ENCODE peak calls at places on chromosomes 5 and 9, in nine cellular contexts. One of them, this sample, is unnamed.

GRCh38 chr5:150448960-150449490 is 514 bp downstream of the RPS14 start:
- DNase-seq in GM23248: peak; percentile 63
- DNase-seq in uterus: no peak
- DNase-seq in CD8-positive, alpha-beta T cell: no peak
- DNase-seq in A673: no peak
- DNase-seq in tibial artery: no peak
- DNase-seq in Panc1: no peak
- DNase-seq in psoas muscle: no peak
- DNase-seq in heart right ventricle: no peak
- DNase-seq in this sample: peak; percentile 40

GRCh38 chr5:172569862-172570558 is 71.1 kb upstream of the NEURL1B start:
- DNase-seq in GM23248: no peak
- DNase-seq in uterus: no peak
- DNase-seq in CD8-positive, alpha-beta T cell: no peak
- DNase-seq in A673: no peak
- DNase-seq in tibial artery: no peak
- DNase-seq in Panc1: no peak
- DNase-seq in psoas muscle: no peak
- DNase-seq in heart right ventricle: no peak
- DNase-seq in this sample: no peak

GRCh38 chr5:10351199-10351881 is 2.2 kb upstream of the MARCHF6 start:
- DNase-seq in GM23248: peak; percentile 55
- DNase-seq in uterus: no peak
- DNase-seq in CD8-positive, alpha-beta T cell: no peak
- DNase-seq in A673: peak; percentile 54
- DNase-seq in tibial artery: peak; percentile 29
- DNase-seq in Panc1: no peak
- DNase-seq in psoas muscle: no peak
- DNase-seq in heart right ventricle: peak; percentile 57
- DNase-seq in this sample: no peak

GRCh38 chr5:164048527-164048926 is 543.1 kb downstream of the MAT2B start:
- DNase-seq in GM23248: no peak
- DNase-seq in uterus: no peak
- DNase-seq in CD8-positive, alpha-beta T cell: no peak
- DNase-seq in A673: no peak
- DNase-seq in tibial artery: no peak
- DNase-seq in Panc1: no peak
- DNase-seq in psoas muscle: no peak
- DNase-seq in heart right ventricle: no peak
- DNase-seq in this sample: no peak

GRCh38 chr5:14158890-14159666 is 15.9 kb downstream of the TRIO start:
- DNase-seq in GM23248: no peak
- DNase-seq in uterus: no peak
- DNase-seq in CD8-positive, alpha-beta T cell: no peak
- DNase-seq in A673: no peak
- DNase-seq in tibial artery: no peak
- DNase-seq in Panc1: no peak
- DNase-seq in psoas muscle: no peak
- DNase-seq in heart right ventricle: no peak
- DNase-seq in this sample: no peak

GRCh38 chr5:135005076-135005475 is 29.0 kb downstream of the PITX1 start:
- DNase-seq in GM23248: no peak
- DNase-seq in uterus: no peak
- DNase-seq in CD8-positive, alpha-beta T cell: no peak
- DNase-seq in A673: no peak
- DNase-seq in tibial artery: no peak
- DNase-seq in Panc1: no peak
- DNase-seq in psoas muscle: no peak
- DNase-seq in heart right ventricle: no peak
- DNase-seq in this sample: no peak

GRCh38 chr5:146203872-146204192 is 427 bp downstream of the RBM27 start:
- DNase-seq in GM23248: no peak
- DNase-seq in uterus: no peak
- DNase-seq in CD8-positive, alpha-beta T cell: peak; percentile 51
- DNase-seq in A673: no peak
- DNase-seq in tibial artery: no peak
- DNase-seq in Panc1: no peak
- DNase-seq in psoas muscle: no peak
- DNase-seq in heart right ventricle: no peak
- DNase-seq in this sample: no peak

GRCh38 chr5:116944171-116944570 is 369.5 kb upstream of the SEMA6A start:
- DNase-seq in GM23248: no peak
- DNase-seq in uterus: no peak
- DNase-seq in CD8-positive, alpha-beta T cell: no peak
- DNase-seq in A673: peak; percentile 40
- DNase-seq in tibial artery: no peak
- DNase-seq in Panc1: no peak
- DNase-seq in psoas muscle: no peak
- DNase-seq in heart right ventricle: no peak
- DNase-seq in this sample: no peak

GRCh38 chr5:52838306-52839015 is 50.7 kb downstream of the ITGA1 start:
- DNase-seq in GM23248: peak; percentile 31
- DNase-seq in uterus: no peak
- DNase-seq in CD8-positive, alpha-beta T cell: no peak
- DNase-seq in A673: no peak
- DNase-seq in tibial artery: peak; percentile 66
- DNase-seq in Panc1: no peak
- DNase-seq in psoas muscle: no peak
- DNase-seq in heart right ventricle: no peak
- DNase-seq in this sample: no peak

GRCh38 chr9:22425551-22425950 is 21.1 kb upstream of the DMRTA1 start:
- DNase-seq in GM23248: no peak
- DNase-seq in uterus: no peak
- DNase-seq in CD8-positive, alpha-beta T cell: no peak
- DNase-seq in A673: no peak
- DNase-seq in tibial artery: no peak
- DNase-seq in Panc1: no peak
- DNase-seq in psoas muscle: no peak
- DNase-seq in heart right ventricle: no peak
- DNase-seq in this sample: no peak

GRCh38 chr9:133536080-133536479 is 1.6 kb downstream of the ADAMTSL2 start:
- DNase-seq in GM23248: no peak
- DNase-seq in uterus: no peak
- DNase-seq in CD8-positive, alpha-beta T cell: no peak
- DNase-seq in A673: no peak
- DNase-seq in tibial artery: no peak
- DNase-seq in Panc1: no peak
- DNase-seq in psoas muscle: no peak
- DNase-seq in heart right ventricle: no peak
- DNase-seq in this sample: no peak

GRCh38 chr9:69773258-69773657 is 13.4 kb upstream of the PTAR1 start:
- DNase-seq in GM23248: no peak
- DNase-seq in uterus: no peak
- DNase-seq in CD8-positive, alpha-beta T cell: no peak
- DNase-seq in A673: no peak
- DNase-seq in tibial artery: no peak
- DNase-seq in Panc1: no peak
- DNase-seq in psoas muscle: no peak
- DNase-seq in heart right ventricle: no peak
- DNase-seq in this sample: no peak

GRCh38 chr5:68348447-68349222 is 133.1 kb downstream of the PIK3R1 start:
- DNase-seq in GM23248: no peak
- DNase-seq in uterus: no peak
- DNase-seq in CD8-positive, alpha-beta T cell: no peak
- DNase-seq in A673: no peak
- DNase-seq in tibial artery: no peak
- DNase-seq in Panc1: no peak
- DNase-seq in psoas muscle: no peak
- DNase-seq in heart right ventricle: peak; percentile 29
- DNase-seq in this sample: no peak

GRCh38 chr5:13328316-13328715 is 616.2 kb downstream of the DNAH5 start:
- DNase-seq in GM23248: peak; percentile 29
- DNase-seq in uterus: no peak
- DNase-seq in CD8-positive, alpha-beta T cell: no peak
- DNase-seq in A673: no peak
- DNase-seq in tibial artery: no peak
- DNase-seq in Panc1: no peak
- DNase-seq in psoas muscle: no peak
- DNase-seq in heart right ventricle: no peak
- DNase-seq in this sample: no peak

DNA sequence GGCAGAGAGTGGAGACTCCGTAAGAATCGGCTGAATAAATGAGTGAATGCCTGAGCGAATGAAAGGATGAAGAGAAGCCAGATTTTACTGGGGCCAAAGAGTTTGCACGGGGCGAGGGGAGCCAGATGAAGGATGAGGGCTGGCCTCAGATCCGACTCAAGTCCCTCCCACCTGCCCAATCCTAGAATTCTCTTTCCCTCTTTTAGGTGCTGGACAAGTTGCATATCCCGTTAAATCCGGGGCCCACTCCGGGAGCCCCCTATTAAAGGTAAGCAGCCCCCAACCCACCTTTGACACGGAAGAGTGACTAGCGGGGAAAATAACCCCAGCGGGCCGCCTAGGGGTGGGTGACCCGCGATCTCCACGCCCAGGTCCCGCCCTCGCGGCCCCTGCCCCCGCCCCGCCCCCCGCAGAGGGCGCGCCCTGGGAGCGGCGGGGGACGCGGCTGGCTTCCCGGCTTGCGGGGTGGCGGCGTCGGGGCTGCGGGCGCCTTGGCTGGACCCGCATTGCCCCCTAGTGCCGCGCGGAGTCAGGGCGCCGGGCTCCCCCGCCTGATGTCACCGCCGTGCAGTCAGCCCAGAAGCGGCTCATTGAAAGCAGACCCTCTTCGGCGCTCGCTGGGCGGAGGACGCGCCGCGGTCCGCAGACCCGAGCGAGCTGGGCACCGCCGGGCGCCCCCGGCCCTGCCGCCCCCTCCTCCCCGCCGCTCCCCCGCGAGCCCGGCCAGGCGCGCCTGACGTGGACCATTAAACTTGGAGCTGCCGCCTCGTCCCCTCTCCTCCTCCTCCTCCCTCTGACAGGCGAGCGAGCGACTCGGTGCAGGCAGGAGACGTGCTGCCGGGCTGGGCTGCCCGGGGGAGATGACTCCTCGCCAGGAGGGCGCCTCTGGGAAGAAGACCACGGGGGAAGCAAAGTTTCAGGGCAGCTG is at the start of gene ADRA1B:
- DNase-seq in GM23248: peak; percentile 89
- DNase-seq in uterus: peak; percentile 82
- DNase-seq in CD8-positive, alpha-beta T cell: peak; percentile 33
- DNase-seq in A673: peak; percentile 37
- DNase-seq in tibial artery: peak; percentile 89
- DNase-seq in Panc1: no peak
- DNase-seq in psoas muscle: peak; percentile 77
- DNase-seq in heart right ventricle: peak; percentile 62
- DNase-seq in this sample: no peak
- H3K27me3 ChIP-seq in GM23248: no peaks in the 10 kb centered on the region
- H3K27me3 ChIP-seq in uterus: no peaks in the 10 kb centered on the region
- H3K27me3 ChIP-seq in CD8-positive, alpha-beta T cell: peaks cover 7% of the 10 kb centered on the region
- H3K27me3 ChIP-seq in A673: peaks cover 81% of the 10 kb centered on the region
- H3K27me3 ChIP-seq in tibial artery: no peaks in the 10 kb centered on the region
- H3K27me3 ChIP-seq in Panc1: no peaks in the 10 kb centered on the region
- H3K27me3 ChIP-seq in psoas muscle: no peaks in the 10 kb centered on the region
- H3K27me3 ChIP-seq in heart right ventricle: peaks cover 59% of the 10 kb centered on the region
- H3K27me3 ChIP-seq in this sample: peaks cover 24% of the 10 kb centered on the region

GRCh38 chr9:136028760-136029470 is 66.2 kb downstream of the NACC2 start:
- DNase-seq in GM23248: no peak
- DNase-seq in uterus: peak; percentile 13
- DNase-seq in CD8-positive, alpha-beta T cell: no peak
- DNase-seq in A673: no peak
- DNase-seq in tibial artery: no peak
- DNase-seq in Panc1: no peak
- DNase-seq in psoas muscle: peak; percentile 7
- DNase-seq in heart right ventricle: no peak
- DNase-seq in this sample: no peak
- H3K4me3 ChIP-seq in GM23248: no peak overlapping the region
- H3K4me3 ChIP-seq in uterus: no peak overlapping the region
- H3K4me3 ChIP-seq in CD8-positive, alpha-beta T cell: no peak overlapping the region
- H3K4me3 ChIP-seq in A673: no peak overlapping the region
- H3K4me3 ChIP-seq in tibial artery: no peak overlapping the region
- H3K4me3 ChIP-seq in Panc1: no peak overlapping the region
- H3K4me3 ChIP-seq in psoas muscle: no peak overlapping the region
- H3K4me3 ChIP-seq in heart right ventricle: no peak overlapping the region
- H3K4me3 ChIP-seq in this sample: no peak overlapping the region

GRCh38 chr9:128768581-128768980 is 3.1 kb downstream of the ZER1 start:
- DNase-seq in GM23248: no peak
- DNase-seq in uterus: no peak
- DNase-seq in CD8-positive, alpha-beta T cell: no peak
- DNase-seq in A673: no peak
- DNase-seq in tibial artery: no peak
- DNase-seq in Panc1: no peak
- DNase-seq in psoas muscle: no peak
- DNase-seq in heart right ventricle: no peak
- DNase-seq in this sample: no peak

GRCh38 chr9:128773049-128773448 is 1.3 kb upstream of the ZER1 start:
- DNase-seq in GM23248: no peak
- DNase-seq in uterus: no peak
- DNase-seq in CD8-positive, alpha-beta T cell: no peak
- DNase-seq in A673: no peak
- DNase-seq in tibial artery: no peak
- DNase-seq in Panc1: no peak
- DNase-seq in psoas muscle: no peak
- DNase-seq in heart right ventricle: no peak
- DNase-seq in this sample: no peak

GRCh38 chr9:128771094-128771721 is 519 bp downstream of the ZER1 start:
- DNase-seq in GM23248: peak; percentile 64
- DNase-seq in uterus: no peak
- DNase-seq in CD8-positive, alpha-beta T cell: peak; percentile 28
- DNase-seq in A673: no peak
- DNase-seq in tibial artery: no peak
- DNase-seq in Panc1: no peak
- DNase-seq in psoas muscle: no peak
- DNase-seq in heart right ventricle: no peak
- DNase-seq in this sample: peak; percentile 7

GRCh38 chr9:128771745-128772519 is at the start of gene ZER1:
- DNase-seq in GM23248: peak; percentile 98
- DNase-seq in uterus: peak; percentile 91
- DNase-seq in CD8-positive, alpha-beta T cell: peak; percentile 94
- DNase-seq in A673: peak; percentile 95
- DNase-seq in tibial artery: peak; percentile 93
- DNase-seq in Panc1: no peak
- DNase-seq in psoas muscle: peak; percentile 95
- DNase-seq in heart right ventricle: peak; percentile 91
- DNase-seq in this sample: peak; percentile 94

DNA sequence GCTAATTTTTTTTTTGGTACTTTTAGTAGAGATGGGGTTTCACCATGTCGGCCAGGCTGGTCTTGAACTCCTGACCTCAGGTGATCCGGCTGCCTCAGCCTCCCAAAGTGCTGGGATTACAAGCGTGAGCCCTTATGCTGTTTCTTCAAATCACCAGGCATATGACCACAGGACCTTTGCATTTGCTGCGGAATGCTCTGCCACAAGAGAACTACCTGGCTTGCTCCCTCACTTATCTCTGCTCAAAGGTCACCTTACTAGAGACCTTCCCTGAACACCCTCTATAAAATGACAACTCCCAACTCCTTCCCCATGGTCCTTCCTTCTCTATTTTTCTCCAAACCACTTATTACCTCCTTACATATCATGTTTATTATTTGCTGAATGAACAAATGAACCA is 1.4 kb downstream of the ZER1 start:
- DNase-seq in GM23248: no peak
- DNase-seq in uterus: no peak
- DNase-seq in CD8-positive, alpha-beta T cell: no peak
- DNase-seq in A673: no peak
- DNase-seq in tibial artery: no peak
- DNase-seq in Panc1: no peak
- DNase-seq in psoas muscle: no peak
- DNase-seq in heart right ventricle: no peak
- DNase-seq in this sample: no peak
- H3K27me3 ChIP-seq in GM23248: no peaks in the 10 kb centered on the region
- H3K27me3 ChIP-seq in uterus: no peaks in the 10 kb centered on the region
- H3K27me3 ChIP-seq in CD8-positive, alpha-beta T cell: no peaks in the 10 kb centered on the region
- H3K27me3 ChIP-seq in A673: no peaks in the 10 kb centered on the region
- H3K27me3 ChIP-seq in tibial artery: no peaks in the 10 kb centered on the region
- H3K27me3 ChIP-seq in Panc1: no peaks in the 10 kb centered on the region
- H3K27me3 ChIP-seq in psoas muscle: no peaks in the 10 kb centered on the region
- H3K27me3 ChIP-seq in heart right ventricle: no peaks in the 10 kb centered on the region
- H3K27me3 ChIP-seq in this sample: no peaks in the 10 kb centered on the region

GRCh38 chr5:149153193-149153750 is 12.0 kb downstream of the ABLIM3 start:
- DNase-seq in GM23248: no peak
- DNase-seq in uterus: no peak
- DNase-seq in CD8-positive, alpha-beta T cell: no peak
- DNase-seq in A673: no peak
- DNase-seq in tibial artery: no peak
- DNase-seq in Panc1: no peak
- DNase-seq in psoas muscle: no peak
- DNase-seq in heart right ventricle: no peak
- DNase-seq in this sample: no peak
- H3K4me3 ChIP-seq in GM23248: no peak overlapping the region
- H3K4me3 ChIP-seq in uterus: no peak overlapping the region
- H3K4me3 ChIP-seq in CD8-positive, alpha-beta T cell: no peak overlapping the region
- H3K4me3 ChIP-seq in A673: no peak overlapping the region
- H3K4me3 ChIP-seq in tibial artery: no peak overlapping the region
- H3K4me3 ChIP-seq in Panc1: no peak overlapping the region
- H3K4me3 ChIP-seq in psoas muscle: no peak overlapping the region
- H3K4me3 ChIP-seq in heart right ventricle: no peak overlapping the region
- H3K4me3 ChIP-seq in this sample: no peak overlapping the region